ENCODE peak calls at places on chromosome 18, in six cellular contexts. B, P, O, A, V and S are unnamed samples.

GRCh38 chr18:58567453-58568196 is 61.3 kb downstream of the ALPK2 start:
- DNase-seq in V (no peak), O (no peak), P (no peak), B (no peak), A (peak; percentile 98), S (no peak)

GRCh38 chr18:41391616-41392610 is 563.1 kb upstream of the PIK3C3 start:
- DNase-seq in V (no peak), O (peak; percentile 45), A (peak; percentile 73), B (peak; percentile 85), P (no peak), S (no peak)

GRCh38 chr18:45626330-45627203 is 11.3 kb downstream of the SLC14A2 start:
- DNase-seq in O (no peak), B (peak; percentile 90), P (no peak), V (peak; percentile 74), A (peak; percentile 75), S (no peak)

GRCh38 chr18:24068945-24069693 is 54.6 kb downstream of the TTC39C start:
- DNase-seq in A (no peak), B (no peak), P (no peak), O (no peak), V (no peak), S (no peak)

GRCh38 chr18:29218101-29218500 is 1041.2 kb upstream of the CDH2 start:
- DNase-seq in O (no peak), A (peak; percentile 69), P (no peak), B (no peak), V (no peak), S (no peak)

GRCh38 chr18:48988508-48989303 is 37.9 kb upstream of the SMAD7 start:
- DNase-seq in O (no peak), B (no peak), V (no peak), P (no peak), A (no peak), S (no peak)

GRCh38 chr18:23528580-23529472 is 25.5 kb downstream of the RMC1 start:
- DNase-seq in B (no peak), A (peak; percentile 38), V (peak; percentile 73), P (peak; percentile 91), O (peak; percentile 58), S (no peak)

GRCh38 chr18:36349552-36349951 is 52.0 kb downstream of the FHOD3 start:
- DNase-seq in A (no peak), V (no peak), B (no peak), O (no peak), P (no peak), S (no peak)

GRCh38 chr18:76889086-76889699 is 66.8 kb downstream of the ZNF236 start:
- DNase-seq in V (no peak), B (peak; percentile 30), A (no peak), P (no peak), O (no peak), S (no peak)

GRCh38 chr18:58178476-58178875 is 134.4 kb downstream of the NEDD4L start:
- DNase-seq in P (no peak), V (no peak), B (no peak), O (no peak), A (peak; percentile 58), S (no peak)

DNA sequence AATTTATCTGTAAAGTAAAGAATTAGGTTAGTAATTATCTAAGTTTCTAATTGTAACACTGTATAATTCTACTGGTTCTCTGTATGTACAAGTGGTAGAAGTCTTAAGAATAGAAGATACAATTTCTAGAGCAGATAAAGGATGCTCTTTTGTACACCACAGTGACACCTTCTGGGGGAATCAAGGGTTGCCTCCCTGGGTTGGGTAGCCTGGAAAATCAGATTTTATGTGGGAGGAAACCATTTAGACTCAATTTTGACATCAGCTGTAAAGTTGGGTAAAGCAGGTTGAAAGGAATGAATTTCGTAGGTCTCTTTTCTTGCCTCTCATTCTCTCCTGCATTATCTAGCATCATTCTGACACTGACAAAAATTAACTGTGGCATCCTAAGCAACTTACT is 354.8 kb downstream of the DCC start:
- DNase-seq in A (peak; percentile 2), O (no peak), V (no peak), B (peak; percentile 42), P (no peak), S (no peak)
- TF ChIP-seq CTCF in A (no peak), O (no peak), V (no peak), B (peak; percentile 75), P (no peak), S (no peak)

GRCh38 chr18:11579916-11580315 is 29.5 kb upstream of the SLC35G4 start:
- DNase-seq in V (no peak), A (no peak), O (no peak), P (no peak), B (no peak), S (no peak)
- H3K27me3 ChIP-seq in V (no peaks in the 10 kb centered on the region), A (peaks cover 3% of the 10 kb centered on the region), O (no peaks in the 10 kb centered on the region), P (no peaks in the 10 kb centered on the region), B (no peaks in the 10 kb centered on the region), S (no peaks in the 10 kb centered on the region)

GRCh38 chr18:21669736-21670135 is 34.8 kb downstream of the ABHD3 start:
- DNase-seq in V (no peak), B (no peak), O (no peak), P (no peak), A (no peak), S (no peak)
- H3K4me1 ChIP-seq in V (no peaks in the 10 kb centered on the region), B (peaks cover under 1% of the 10 kb centered on the region), O (no peaks in the 10 kb centered on the region), P (no peaks in the 10 kb centered on the region), A (no peaks in the 10 kb centered on the region), S (peaks cover 15% of the 10 kb centered on the region)

DNA sequence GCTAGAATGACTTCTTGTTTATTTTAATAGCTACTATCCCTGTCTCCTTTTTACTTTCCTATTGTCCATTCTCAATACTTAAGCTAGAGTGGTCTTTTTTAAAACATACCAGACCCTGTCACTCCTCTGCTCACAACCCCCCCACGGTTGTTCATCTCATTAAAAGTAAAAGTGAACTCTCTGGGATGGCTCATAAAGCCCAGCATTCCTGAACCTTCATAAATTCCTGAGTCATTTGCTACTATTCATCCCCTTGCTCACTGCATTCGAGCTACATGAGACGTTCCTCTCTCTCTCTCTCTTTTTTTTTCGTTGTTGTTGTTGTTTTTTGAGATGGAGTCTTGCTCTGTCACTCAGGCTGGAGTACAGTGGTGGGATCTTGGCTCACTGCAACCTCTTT is 148.7 kb upstream of the DSEL start:
- DNase-seq in P (no peak), V (no peak), O (no peak), B (peak; percentile 22), A (peak; percentile 72), S (no peak)
- TF ChIP-seq CTCF in P (no peak), V (no peak), O (no peak), B (no peak), A (no peak), S (no peak)

DNA sequence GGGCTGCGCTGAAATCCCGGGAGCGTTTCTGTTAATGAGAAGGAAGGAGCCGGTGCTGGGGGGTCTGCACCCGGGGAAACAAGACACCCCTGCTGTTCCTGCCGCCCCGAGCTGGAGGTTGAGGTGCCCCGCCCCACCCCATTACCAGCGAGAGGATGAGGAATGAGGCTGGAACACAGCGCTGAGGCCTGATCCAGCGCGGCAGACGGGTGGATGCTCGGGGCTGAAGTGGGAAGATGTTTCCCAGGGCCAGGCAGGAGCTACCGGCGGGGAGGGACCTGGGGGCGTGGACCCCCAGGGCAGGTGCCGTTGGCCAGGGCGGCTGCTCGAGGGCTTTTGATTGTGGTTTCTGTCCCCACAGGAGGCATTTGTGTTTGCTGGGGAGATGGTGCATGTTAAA is 134.3 kb upstream of the CTDP1 start:
- DNase-seq in A (no peak), V (peak; percentile 57), O (peak; percentile 27), B (no peak), P (no peak), S (no peak)
- H3K27me3 ChIP-seq in A (no peaks in the 10 kb centered on the region), V (peaks cover 32% of the 10 kb centered on the region), O (peaks cover 36% of the 10 kb centered on the region), B (no peaks in the 10 kb centered on the region), P (no peaks in the 10 kb centered on the region), S (no peaks in the 10 kb centered on the region)

DNA sequence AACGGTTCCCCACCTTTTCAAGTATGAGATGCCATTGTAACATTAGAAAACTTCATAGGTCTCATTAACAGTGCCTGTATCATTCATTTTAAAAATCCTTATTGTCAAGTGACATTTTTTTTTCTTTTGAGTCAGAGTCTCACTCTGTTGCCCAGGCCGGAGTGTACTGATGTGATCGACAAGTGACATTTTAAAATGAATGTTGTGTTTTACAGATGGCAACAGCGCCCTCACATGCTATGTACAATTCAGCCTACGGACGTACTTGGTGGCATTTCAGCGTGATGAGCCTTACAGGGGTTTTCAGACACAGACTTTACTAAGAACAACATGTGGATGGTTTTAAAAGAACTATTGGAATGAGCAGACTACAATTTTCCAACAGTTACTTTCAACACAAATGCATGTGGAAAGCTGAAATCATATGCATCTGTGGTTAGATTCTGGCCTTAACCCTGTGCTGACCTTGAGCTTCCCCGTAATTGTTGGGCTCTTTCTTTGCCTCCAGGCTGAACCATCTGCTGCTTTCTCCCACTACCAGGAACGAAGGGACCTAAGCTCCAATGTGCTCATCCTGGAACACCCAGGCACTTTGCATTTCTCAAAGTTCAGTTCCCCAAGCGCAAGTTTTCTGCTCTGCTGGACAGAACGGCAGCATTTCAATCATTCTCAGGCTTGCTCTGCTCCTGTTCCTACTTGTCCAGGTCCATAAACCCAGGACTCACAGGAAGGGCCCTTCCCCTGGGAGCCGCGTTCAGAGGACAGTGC is 119.9 kb upstream of the NDUFV2 start:
- DNase-seq in A (peak; percentile 82), B (peak; percentile 69), O (no peak), P (no peak), V (no peak), S (no peak)
- H3K4me1 ChIP-seq in A (peaks cover 4% of the 10 kb centered on the region), B (peaks cover 36% of the 10 kb centered on the region), O (no peaks in the 10 kb centered on the region), P (peaks cover 12% of the 10 kb centered on the region), V (no peaks in the 10 kb centered on the region), S (peaks cover 2% of the 10 kb centered on the region)

DNA sequence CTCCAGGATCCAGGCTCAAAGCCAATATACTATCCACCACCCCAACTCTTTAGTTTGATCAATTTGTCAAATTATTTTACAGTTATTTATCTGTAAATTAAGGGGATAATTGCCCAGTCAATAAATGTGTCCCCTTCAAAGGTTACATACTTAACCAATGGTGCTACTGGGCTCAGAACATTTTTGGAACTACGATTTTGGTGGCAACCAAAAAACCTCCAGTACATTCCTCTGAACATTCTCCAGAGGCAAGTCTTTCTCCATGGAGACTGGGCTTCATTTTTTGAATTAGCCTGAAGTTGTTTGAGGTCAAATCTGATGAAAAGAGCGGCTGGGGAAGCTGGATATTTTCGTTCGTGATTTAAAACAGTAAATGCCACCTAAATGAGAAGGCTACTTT is 1.7 kb upstream of the CLUL1 start:
- DNase-seq in V (no peak), B (no peak), P (no peak), O (no peak), A (no peak), S (no peak)
- TF ChIP-seq CTCF in V (no peak), B (no peak), P (no peak), O (no peak), A (no peak), S (no peak)

DNA sequence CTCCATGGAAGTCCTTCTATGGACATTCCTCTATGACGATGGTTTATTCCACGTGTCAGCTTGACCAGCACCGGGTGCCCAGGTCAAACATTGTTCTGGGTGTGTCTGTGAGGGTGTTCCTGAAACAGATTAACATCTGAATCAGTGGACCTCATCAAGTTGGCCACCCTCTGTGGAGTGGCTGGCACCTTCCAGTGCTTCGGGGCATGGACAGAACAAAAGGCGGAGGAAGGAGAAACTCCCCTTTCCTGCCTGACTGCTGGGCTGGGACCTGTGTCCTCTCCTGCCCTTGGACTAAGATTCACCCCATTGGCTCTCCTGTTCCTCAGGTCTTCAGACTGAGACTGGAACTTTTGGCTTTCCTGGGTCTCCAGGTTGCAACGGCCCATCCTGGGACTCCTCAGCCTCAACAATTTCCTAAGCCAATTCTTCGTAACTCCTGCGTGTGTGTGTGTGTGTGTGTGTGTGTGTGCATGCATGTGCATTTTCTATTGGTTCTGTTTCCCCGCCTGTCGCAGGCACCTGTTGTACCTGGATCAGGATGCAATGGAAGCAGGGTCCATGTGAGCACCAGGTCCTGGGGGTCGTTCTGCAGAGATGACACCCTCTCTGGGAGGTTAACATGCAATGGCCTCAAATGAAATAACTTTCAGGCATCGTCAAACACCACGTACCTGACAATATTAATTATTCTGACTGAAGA is 357.2 kb upstream of the SALL3 start:
- DNase-seq in V (peak; percentile 10), B (no peak), O (no peak), A (no peak), P (no peak), S (no peak)
- H3K27me3 ChIP-seq in V (peaks cover 6% of the 10 kb centered on the region), B (no peaks in the 10 kb centered on the region), O (no peaks in the 10 kb centered on the region), A (no peaks in the 10 kb centered on the region), P (no peaks in the 10 kb centered on the region), S (no peaks in the 10 kb centered on the region)

GRCh38 chr18:35075132-35075531 is 33.9 kb downstream of the MAPRE2 start:
- DNase-seq in B (no peak), P (no peak), V (no peak), A (no peak), O (no peak), S (no peak)
- H3K4me1 ChIP-seq in B (no peaks in the 10 kb centered on the region), P (peaks cover 16% of the 10 kb centered on the region), V (peaks cover 29% of the 10 kb centered on the region), A (peaks cover 4% of the 10 kb centered on the region), O (peaks cover 37% of the 10 kb centered on the region), S (peaks cover 31% of the 10 kb centered on the region)